ENCODE peak calls at places on chromosomes 7 and 10, in five cellular contexts. J, I, D, L and F are unnamed samples.

GRCh38 chr10:102629661-102630614 is 14.3 kb upstream of the TRIM8 start:
- DNase-seq in J (no peak), I (no peak), D (no peak), L (peak; percentile 83), F (peak; percentile 39)

GRCh38 chr7:69893915-69894314 is 295.6 kb downstream of the AUTS2 start:
- DNase-seq in J (peak; percentile 26), I (no peak), D (no peak), L (peak; percentile 4), F (no peak)

GRCh38 chr10:75773139-75773801 is 341.8 kb downstream of the LRMDA start:
- DNase-seq in J (no peak), I (no peak), D (peak; percentile 94), L (peak; percentile 19), F (no peak)

GRCh38 chr7:123346771-123347170 is 147.0 kb upstream of the SLC13A1 start:
- DNase-seq in J (no peak), I (no peak), D (no peak), L (no peak), F (no peak)

GRCh38 chr10:92544296-92544695 is 29.6 kb downstream of the IDE start:
- DNase-seq in J (no peak), I (no peak), D (no peak), L (no peak), F (no peak)

GRCh38 chr10:76558586-76558985 is 1079.0 kb downstream of the KCNMA1 start:
- DNase-seq in J (no peak), I (no peak), D (peak; percentile 78), L (no peak), F (peak; percentile 50)

GRCh38 chr10:82889703-82890102 is 1014.7 kb downstream of the NRG3 start:
- DNase-seq in J (no peak), I (no peak), D (no peak), L (no peak), F (no peak)

GRCh38 chr10:133278577-133279265 is 2.1 kb upstream of the ADAM8 start:
- DNase-seq in J (peak; percentile 52), I (no peak), D (no peak), L (peak; percentile 70), F (peak; percentile 11)

GRCh38 chr7:100509213-100509612 is 25.5 kb downstream of the NYAP1 start:
- DNase-seq in J (peak; percentile 90), I (peak; percentile 74), D (peak; percentile 85), L (no peak), F (no peak)

GRCh38 chr7:95608344-95609173 is 12.2 kb upstream of the PDK4 start:
- DNase-seq in J (peak; percentile 88), I (peak; percentile 18), D (peak; percentile 93), L (peak; percentile 30), F (peak; percentile 32)

GRCh38 chr7:20598479-20599419 is 16.7 kb upstream of the ABCB5 start:
- DNase-seq in J (no peak), I (peak; percentile 35), D (no peak), L (peak; percentile 50), F (peak; percentile 15)

GRCh38 chr10:22042557-22043326 is 39.2 kb upstream of the DNAJC1 start:
- DNase-seq in J (no peak), I (no peak), D (no peak), L (no peak), F (no peak)

GRCh38 chr7:7989133-7989984 is 20.8 kb downstream of the GLCCI1 start:
- DNase-seq in J (no peak), I (peak; percentile 33), D (no peak), L (no peak), F (no peak)

GRCh38 chr10:29616542-29616941 is 18.2 kb downstream of the SVIL start:
- DNase-seq in J (no peak), I (no peak), D (no peak), L (no peak), F (no peak)

GRCh38 chr10:22321831-22322662 is 1.1 kb downstream of the BMI1 start:
- DNase-seq in J (no peak), I (peak; percentile 77), D (no peak), L (no peak), F (no peak)

GRCh38 chr10:78867555-78867939 is 201.2 kb upstream of the ZMIZ1 start:
- DNase-seq in J (no peak), I (no peak), D (no peak), L (no peak), F (no peak)

GRCh38 chr10:131843089-131843595 is 57.7 kb upstream of the PPP2R2D start:
- DNase-seq in J (no peak), I (no peak), D (no peak), L (no peak), F (no peak)

GRCh38 chr7:154372106-154372505 is 319.9 kb downstream of the DPP6 start:
- DNase-seq in J (no peak), I (no peak), D (no peak), L (no peak), F (no peak)

GRCh38 chr10:115624448-115624847 is 531.3 kb downstream of the ATRNL1 start:
- DNase-seq in J (no peak), I (no peak), D (peak; percentile 42), L (no peak), F (no peak)

GRCh38 chr10:1049425-1049958 is 573 bp upstream of the IDI1 start:
- DNase-seq in J (no peak), I (no peak), D (no peak), L (no peak), F (no peak)

GRCh38 chr7:47032171-47032915 is 549.6 kb downstream of the TNS3 start:
- DNase-seq in J (no peak), I (no peak), D (no peak), L (no peak), F (no peak)

GRCh38 chr10:47022311-47023131 is 111.3 kb downstream of the PTPN20 start:
- DNase-seq in J (no peak), I (no peak), D (no peak), L (no peak), F (no peak)

GRCh38 chr7:27179503-27180430 is 5.3 kb downstream of the HOXA11 start:
- DNase-seq in J (peak; percentile 78), I (peak; percentile 37), D (no peak), L (peak; percentile 72), F (no peak)

GRCh38 chr7:102426268-102427031 is 6.9 kb upstream of the ORAI2 start:
- DNase-seq in J (no peak), I (no peak), D (no peak), L (no peak), F (no peak)

GRCh38 chr7:140051822-140052221 is 10.9 kb downstream of the PARP12 start:
- DNase-seq in J (no peak), I (no peak), D (no peak), L (no peak), F (no peak)

GRCh38 chr7:50531401-50531906 is 33.8 kb downstream of the DDC start:
- DNase-seq in J (no peak), I (peak; percentile 51), D (no peak), L (no peak), F (no peak)

GRCh38 chr7:101239191-101239950 is 1.8 kb upstream of the CLDN15 start:
- DNase-seq in J (no peak), I (no peak), D (no peak), L (no peak), F (no peak)

GRCh38 chr7:86965727-86966120 is 93.7 kb downstream of the ELAPOR2 start:
- DNase-seq in J (no peak), I (no peak), D (no peak), L (no peak), F (no peak)

GRCh38 chr10:94439275-94439861 is 37.0 kb downstream of the TBC1D12 start:
- DNase-seq in J (no peak), I (peak; percentile 8), D (no peak), L (peak; percentile 23), F (no peak)

GRCh38 chr10:21526184-21526951 is 886 bp upstream of the SKIDA1 start:
- DNase-seq in J (peak; percentile 92), I (peak; percentile 49), D (peak; percentile 49), L (no peak), F (no peak)

GRCh38 chr7:26178272-26178960 is 22.1 kb downstream of the HNRNPA2B1 start:
- DNase-seq in J (no peak), I (no peak), D (no peak), L (no peak), F (no peak)